ENCODE peak calls at places on chromosome 10, in ten cellular contexts. One of them, this sample, is unnamed.

GRCh38 chr10:113720386-113720785 is 31.1 kb upstream of the PLEKHS1 start:
- DNase-seq in WTC11: no peak
- DNase-seq in cardiac fibroblast: no peak
- DNase-seq in OCI-LY7: no peak
- DNase-seq in tibial artery: no peak
- DNase-seq in A549: no peak
- DNase-seq in endodermal cell: no peak
- DNase-seq in GM20000: no peak
- DNase-seq in endothelial cell of umbilical vein: no peak
- DNase-seq in fibroblast of lung: no peak
- DNase-seq in this sample: no peak

GRCh38 chr10:131656446-131656845 is 244.4 kb upstream of the PPP2R2D start:
- DNase-seq in A549: no peak
- DNase-seq in WTC11: no peak
- DNase-seq in cardiac fibroblast: no peak
- DNase-seq in OCI-LY7: no peak
- DNase-seq in GM20000: no peak
- DNase-seq in fibroblast of lung: no peak
- DNase-seq in endothelial cell of umbilical vein: no peak
- DNase-seq in tibial artery: peak; percentile 7
- DNase-seq in endodermal cell: no peak
- DNase-seq in this sample: no peak

GRCh38 chr10:112383325-112383724 is 9.4 kb downstream of the ACSL5 start:
- DNase-seq in fibroblast of lung: peak; percentile 79
- DNase-seq in WTC11: no peak
- DNase-seq in tibial artery: no peak
- DNase-seq in cardiac fibroblast: peak; percentile 78
- DNase-seq in OCI-LY7: no peak
- DNase-seq in endothelial cell of umbilical vein: peak; percentile 77
- DNase-seq in endodermal cell: no peak
- DNase-seq in A549: no peak
- DNase-seq in GM20000: no peak
- DNase-seq in this sample: no peak

GRCh38 chr10:22158426-22158825 is 59.4 kb downstream of the EBLN1 start:
- DNase-seq in GM20000: no peak
- DNase-seq in A549: no peak
- DNase-seq in endothelial cell of umbilical vein: peak; percentile 9
- DNase-seq in fibroblast of lung: no peak
- DNase-seq in OCI-LY7: no peak
- DNase-seq in cardiac fibroblast: peak; percentile 48
- DNase-seq in tibial artery: no peak
- DNase-seq in WTC11: no peak
- DNase-seq in endodermal cell: no peak
- DNase-seq in this sample: no peak

GRCh38 chr10:78505657-78506056 is 472.0 kb downstream of the RPS24 start:
- DNase-seq in fibroblast of lung: no peak
- DNase-seq in WTC11: no peak
- DNase-seq in GM20000: no peak
- DNase-seq in endodermal cell: no peak
- DNase-seq in A549: no peak
- DNase-seq in OCI-LY7: no peak
- DNase-seq in tibial artery: no peak
- DNase-seq in cardiac fibroblast: no peak
- DNase-seq in endothelial cell of umbilical vein: no peak
- DNase-seq in this sample: no peak

GRCh38 chr10:114151486-114151885 is 22.5 kb downstream of the CCDC186 start:
- DNase-seq in tibial artery: no peak
- DNase-seq in fibroblast of lung: peak; percentile 51
- DNase-seq in GM20000: no peak
- DNase-seq in WTC11: no peak
- DNase-seq in OCI-LY7: no peak
- DNase-seq in endodermal cell: no peak
- DNase-seq in A549: peak; percentile 68
- DNase-seq in cardiac fibroblast: peak; percentile 52
- DNase-seq in endothelial cell of umbilical vein: peak; percentile 73
- DNase-seq in this sample: no peak

GRCh38 chr10:18044976-18045720 is 93.4 kb downstream of the SLC39A12 start:
- DNase-seq in GM20000: no peak
- DNase-seq in endodermal cell: no peak
- DNase-seq in OCI-LY7: no peak
- DNase-seq in A549: no peak
- DNase-seq in cardiac fibroblast: peak; percentile 23
- DNase-seq in WTC11: no peak
- DNase-seq in fibroblast of lung: peak; percentile 93
- DNase-seq in tibial artery: no peak
- DNase-seq in endothelial cell of umbilical vein: no peak
- DNase-seq in this sample: no peak

GRCh38 chr10:5293691-5294550 is 70.8 kb upstream of the UCN3 start:
- DNase-seq in tibial artery: peak; percentile 52
- DNase-seq in A549: peak; percentile 91
- DNase-seq in fibroblast of lung: no peak
- DNase-seq in endodermal cell: peak; percentile 99
- DNase-seq in WTC11: peak; percentile 98
- DNase-seq in cardiac fibroblast: peak; percentile 44
- DNase-seq in GM20000: peak; percentile 27
- DNase-seq in OCI-LY7: peak; percentile 13
- DNase-seq in endothelial cell of umbilical vein: peak; percentile 44
- DNase-seq in this sample: peak; percentile 43

GRCh38 chr10:118007773-118008172 is 39.0 kb downstream of the RAB11FIP2 start:
- DNase-seq in fibroblast of lung: peak; percentile 2
- DNase-seq in cardiac fibroblast: no peak
- DNase-seq in tibial artery: no peak
- DNase-seq in GM20000: no peak
- DNase-seq in A549: no peak
- DNase-seq in OCI-LY7: no peak
- DNase-seq in endodermal cell: no peak
- DNase-seq in WTC11: no peak
- DNase-seq in endothelial cell of umbilical vein: peak; percentile 72
- DNase-seq in this sample: no peak

GRCh38 chr10:131038056-131038455 is 273.5 kb downstream of the TCERG1L start:
- DNase-seq in tibial artery: no peak
- DNase-seq in WTC11: no peak
- DNase-seq in GM20000: no peak
- DNase-seq in A549: no peak
- DNase-seq in endothelial cell of umbilical vein: no peak
- DNase-seq in endodermal cell: no peak
- DNase-seq in cardiac fibroblast: no peak
- DNase-seq in OCI-LY7: no peak
- DNase-seq in fibroblast of lung: no peak
- DNase-seq in this sample: no peak

GRCh38 chr10:85105614-85106013 is 777.2 kb downstream of the CCSER2 start:
- DNase-seq in cardiac fibroblast: no peak
- DNase-seq in endothelial cell of umbilical vein: no peak
- DNase-seq in WTC11: peak; percentile 55
- DNase-seq in fibroblast of lung: no peak
- DNase-seq in endodermal cell: peak; percentile 80
- DNase-seq in GM20000: no peak
- DNase-seq in tibial artery: no peak
- DNase-seq in OCI-LY7: no peak
- DNase-seq in A549: peak; percentile 5
- DNase-seq in this sample: no peak
- TF ChIP-seq CTCF in cardiac fibroblast: no peak
- TF ChIP-seq CTCF in endothelial cell of umbilical vein: no peak
- TF ChIP-seq CTCF in WTC11: no peak
- TF ChIP-seq CTCF in fibroblast of lung: no peak
- TF ChIP-seq CTCF in endodermal cell: peak; percentile 73
- TF ChIP-seq CTCF in GM20000: no peak
- TF ChIP-seq CTCF in tibial artery: no peak
- TF ChIP-seq CTCF in OCI-LY7: peak; percentile 34
- TF ChIP-seq CTCF in A549: no peak
- TF ChIP-seq CTCF in this sample: no peak

GRCh38 chr10:110873951-110874350 is 2.2 kb downstream of the PDCD4 start:
- DNase-seq in GM20000: no peak
- DNase-seq in fibroblast of lung: no peak
- DNase-seq in tibial artery: no peak
- DNase-seq in A549: no peak
- DNase-seq in endodermal cell: no peak
- DNase-seq in WTC11: no peak
- DNase-seq in OCI-LY7: no peak
- DNase-seq in cardiac fibroblast: no peak
- DNase-seq in endothelial cell of umbilical vein: peak; percentile 4
- DNase-seq in this sample: no peak

GRCh38 chr10:110872984-110873569 is 1.3 kb downstream of the PDCD4 start:
- DNase-seq in OCI-LY7: no peak
- DNase-seq in endothelial cell of umbilical vein: peak; percentile 12
- DNase-seq in GM20000: no peak
- DNase-seq in fibroblast of lung: peak; percentile 17
- DNase-seq in cardiac fibroblast: no peak
- DNase-seq in endodermal cell: no peak
- DNase-seq in WTC11: no peak
- DNase-seq in tibial artery: no peak
- DNase-seq in A549: no peak
- DNase-seq in this sample: no peak

GRCh38 chr10:110871236-110872084 is at the start of gene PDCD4:
- DNase-seq in endothelial cell of umbilical vein: peak; percentile 99
- DNase-seq in endodermal cell: peak; percentile 100
- DNase-seq in fibroblast of lung: peak; percentile 97
- DNase-seq in cardiac fibroblast: peak; percentile 99
- DNase-seq in A549: peak; percentile 98
- DNase-seq in WTC11: peak; percentile 100
- DNase-seq in GM20000: peak; percentile 90
- DNase-seq in tibial artery: peak; percentile 100
- DNase-seq in OCI-LY7: peak; percentile 93
- DNase-seq in this sample: peak; percentile 86

GRCh38 chr10:110870823-110871235 is 899 bp upstream of the PDCD4 start:
- DNase-seq in A549: no peak
- DNase-seq in tibial artery: no peak
- DNase-seq in endodermal cell: no peak
- DNase-seq in endothelial cell of umbilical vein: peak; percentile 1
- DNase-seq in fibroblast of lung: no peak
- DNase-seq in GM20000: no peak
- DNase-seq in OCI-LY7: no peak
- DNase-seq in cardiac fibroblast: peak; percentile 22
- DNase-seq in WTC11: no peak
- DNase-seq in this sample: no peak

DNA sequence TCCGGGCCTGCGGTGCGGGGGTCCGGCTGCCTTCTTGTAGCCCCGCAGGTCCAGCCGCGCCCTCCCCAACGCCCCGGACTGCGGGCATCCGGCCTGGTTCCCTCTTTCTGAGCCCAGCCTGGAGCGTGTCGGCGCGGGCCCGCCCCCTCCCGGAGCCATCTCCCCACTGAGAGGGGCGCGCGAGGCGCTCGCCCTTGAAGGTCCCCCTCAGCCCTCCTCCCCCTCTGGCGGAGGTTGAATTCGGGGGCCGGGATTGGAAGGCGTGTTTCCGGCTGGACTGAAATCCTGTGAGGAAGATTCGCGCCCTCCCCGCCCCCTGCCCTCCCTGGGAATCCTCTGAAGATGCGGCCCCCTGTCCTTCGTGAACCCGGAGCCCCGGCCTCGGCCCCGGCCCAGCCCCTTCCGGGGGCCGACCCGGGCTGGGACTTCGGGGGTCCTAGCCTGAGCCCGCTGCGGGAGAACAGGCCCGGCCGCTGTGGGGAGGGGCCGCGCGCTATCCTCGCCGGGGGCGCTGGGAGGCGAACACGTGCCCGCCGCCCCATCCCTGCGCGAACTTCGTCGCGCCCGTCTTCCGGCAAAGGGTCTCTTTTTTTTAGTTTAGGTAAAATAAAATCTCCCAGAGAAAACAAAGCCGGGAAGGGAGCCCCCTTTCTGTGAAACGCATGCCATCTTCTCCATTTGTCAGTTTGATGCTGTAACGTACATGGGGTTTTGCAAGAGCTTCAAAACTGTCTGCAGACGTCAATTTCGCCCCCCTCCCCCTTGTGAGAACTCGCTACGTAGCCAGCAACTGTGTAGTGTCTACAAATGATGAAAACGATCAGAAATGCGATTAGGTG is 636 bp downstream of the PDCD4 start:
- DNase-seq in A549: peak; percentile 88
- DNase-seq in cardiac fibroblast: peak; percentile 89
- DNase-seq in endothelial cell of umbilical vein: peak; percentile 58
- DNase-seq in tibial artery: peak; percentile 66
- DNase-seq in WTC11: peak; percentile 83
- DNase-seq in GM20000: peak; percentile 59
- DNase-seq in fibroblast of lung: peak; percentile 93
- DNase-seq in OCI-LY7: peak; percentile 88
- DNase-seq in endodermal cell: peak; percentile 92
- DNase-seq in this sample: peak; percentile 48
- TF ChIP-seq CTCF in A549: peak; percentile 15
- TF ChIP-seq CTCF in cardiac fibroblast: peak; percentile 31
- TF ChIP-seq CTCF in endothelial cell of umbilical vein: no peak
- TF ChIP-seq CTCF in tibial artery: no peak
- TF ChIP-seq CTCF in WTC11: no peak
- TF ChIP-seq CTCF in GM20000: no peak
- TF ChIP-seq CTCF in fibroblast of lung: peak; percentile 27
- TF ChIP-seq CTCF in OCI-LY7: peak; percentile 60
- TF ChIP-seq CTCF in endodermal cell: peak; percentile 57
- TF ChIP-seq CTCF in this sample: peak; percentile 31

DNA sequence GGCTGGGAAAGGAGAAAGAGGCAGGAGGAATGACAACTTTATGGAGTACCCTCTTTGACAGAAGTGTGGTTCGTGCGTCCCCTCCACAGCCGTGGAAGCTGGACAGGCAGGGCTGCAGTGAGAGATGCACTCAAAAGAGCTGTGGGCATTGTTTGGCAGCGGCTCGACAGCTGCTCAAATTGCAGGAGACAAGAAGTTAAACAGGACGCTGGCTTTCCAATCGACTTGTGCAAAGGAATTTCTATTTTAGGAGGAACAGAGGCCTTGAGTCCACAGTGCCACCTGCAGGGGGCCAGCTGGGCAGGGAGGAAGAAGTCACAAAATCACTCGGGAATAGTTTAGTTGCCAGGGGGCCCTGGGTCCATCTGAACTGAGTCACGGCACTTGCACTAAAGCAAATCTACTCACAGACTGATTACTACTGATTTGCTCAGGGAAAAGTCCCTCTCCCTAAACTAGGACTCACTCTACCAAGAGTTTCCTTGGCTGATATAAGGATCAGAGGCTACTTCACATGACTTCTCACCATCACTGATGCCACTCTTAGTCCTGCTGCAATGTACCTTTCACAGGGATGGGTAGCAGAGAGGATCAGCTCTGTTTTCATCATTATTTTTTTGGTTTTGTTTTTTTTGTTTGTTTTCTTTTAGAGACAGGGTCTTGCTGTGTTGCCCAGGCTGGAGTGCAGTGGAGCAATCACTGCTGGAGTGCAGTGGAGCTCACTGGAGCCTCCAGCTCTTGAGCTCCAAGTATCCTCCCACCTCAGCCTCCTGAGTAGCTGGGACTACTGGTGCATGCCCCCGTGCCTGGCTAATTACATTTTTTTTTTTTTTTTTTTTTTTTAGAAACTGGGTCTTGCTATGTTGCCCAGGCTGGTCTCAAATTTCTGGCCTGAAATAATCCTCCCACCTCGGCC is 200.8 kb downstream of the JCAD start:
- DNase-seq in fibroblast of lung: peak; percentile 89
- DNase-seq in WTC11: peak; percentile 49
- DNase-seq in GM20000: no peak
- DNase-seq in OCI-LY7: no peak
- DNase-seq in endodermal cell: peak; percentile 78
- DNase-seq in A549: peak; percentile 75
- DNase-seq in cardiac fibroblast: peak; percentile 79
- DNase-seq in tibial artery: peak; percentile 70
- DNase-seq in endothelial cell of umbilical vein: peak; percentile 92
- DNase-seq in this sample: no peak
- TF ChIP-seq CTCF in fibroblast of lung: peak; percentile 77
- TF ChIP-seq CTCF in WTC11: no peak
- TF ChIP-seq CTCF in GM20000: no peak
- TF ChIP-seq CTCF in OCI-LY7: no peak
- TF ChIP-seq CTCF in endodermal cell: peak; percentile 77
- TF ChIP-seq CTCF in A549: peak; percentile 86
- TF ChIP-seq CTCF in cardiac fibroblast: peak; percentile 89
- TF ChIP-seq CTCF in tibial artery: peak; percentile 74
- TF ChIP-seq CTCF in endothelial cell of umbilical vein: peak; percentile 86
- TF ChIP-seq CTCF in this sample: peak; percentile 6

GRCh38 chr10:24277277-24277676 is 68.3 kb downstream of the KIAA1217 start:
- DNase-seq in fibroblast of lung: no peak
- DNase-seq in GM20000: no peak
- DNase-seq in OCI-LY7: no peak
- DNase-seq in endothelial cell of umbilical vein: no peak
- DNase-seq in tibial artery: no peak
- DNase-seq in A549: no peak
- DNase-seq in endodermal cell: no peak
- DNase-seq in WTC11: no peak
- DNase-seq in cardiac fibroblast: no peak
- DNase-seq in this sample: no peak
- TF ChIP-seq CTCF in fibroblast of lung: no peak
- TF ChIP-seq CTCF in GM20000: no peak
- TF ChIP-seq CTCF in OCI-LY7: no peak
- TF ChIP-seq CTCF in endothelial cell of umbilical vein: no peak
- TF ChIP-seq CTCF in tibial artery: no peak
- TF ChIP-seq CTCF in A549: no peak
- TF ChIP-seq CTCF in endodermal cell: no peak
- TF ChIP-seq CTCF in WTC11: no peak
- TF ChIP-seq CTCF in cardiac fibroblast: no peak
- TF ChIP-seq CTCF in this sample: no peak